ENCODE peak calls at places on chromosomes 3 and 15, in six cellular contexts. One of them, this sample, is unnamed.

GRCh38 chr15:52112203-52112750 is 298 bp downstream of the BCL2L10 start:
- DNase-seq in coronary artery: no peak
- DNase-seq in NCI-H2171 treated with DMSO at 0.1 percent for 48 hours: no peak
- DNase-seq in ascending aorta: no peak
- DNase-seq in KBM-7: no peak
- DNase-seq in choroid plexus epithelial cell: no peak
- DNase-seq in this sample: no peak

GRCh38 chr15:69524850-69525249 is 72.2 kb downstream of the RPLP1 start:
- DNase-seq in ascending aorta: no peak
- DNase-seq in NCI-H2171 treated with DMSO at 0.1 percent for 48 hours: no peak
- DNase-seq in choroid plexus epithelial cell: no peak
- DNase-seq in coronary artery: no peak
- DNase-seq in KBM-7: no peak
- DNase-seq in this sample: peak; percentile 28

GRCh38 chr3:185726254-185726967 is 98.4 kb downstream of the IGF2BP2 start:
- DNase-seq in choroid plexus epithelial cell: no peak
- DNase-seq in NCI-H2171 treated with DMSO at 0.1 percent for 48 hours: no peak
- DNase-seq in coronary artery: no peak
- DNase-seq in ascending aorta: no peak
- DNase-seq in KBM-7: no peak
- DNase-seq in this sample: peak; percentile 71

GRCh38 chr3:172918165-172918564 is 167.6 kb downstream of the ECT2 start:
- DNase-seq in coronary artery: no peak
- DNase-seq in NCI-H2171 treated with DMSO at 0.1 percent for 48 hours: no peak
- DNase-seq in KBM-7: no peak
- DNase-seq in ascending aorta: no peak
- DNase-seq in choroid plexus epithelial cell: peak; percentile 60
- DNase-seq in this sample: no peak

GRCh38 chr15:92619380-92620101 is 36.0 kb downstream of the FAM174B start:
- DNase-seq in choroid plexus epithelial cell: peak; percentile 66
- DNase-seq in NCI-H2171 treated with DMSO at 0.1 percent for 48 hours: no peak
- DNase-seq in coronary artery: no peak
- DNase-seq in ascending aorta: no peak
- DNase-seq in KBM-7: no peak
- DNase-seq in this sample: peak; percentile 37

GRCh38 chr15:86079491-86080266 is at the start of gene AGBL1:
- DNase-seq in choroid plexus epithelial cell: no peak
- DNase-seq in ascending aorta: no peak
- DNase-seq in coronary artery: no peak
- DNase-seq in KBM-7: no peak
- DNase-seq in NCI-H2171 treated with DMSO at 0.1 percent for 48 hours: no peak
- DNase-seq in this sample: peak; percentile 72

GRCh38 chr3:39090922-39091321 is 16.5 kb downstream of the GORASP1 start:
- DNase-seq in NCI-H2171 treated with DMSO at 0.1 percent for 48 hours: no peak
- DNase-seq in KBM-7: no peak
- DNase-seq in coronary artery: no peak
- DNase-seq in ascending aorta: no peak
- DNase-seq in choroid plexus epithelial cell: peak; percentile 43
- DNase-seq in this sample: no peak

GRCh38 chr3:181178991-181179390 is 189.5 kb upstream of the DNAJC19 start:
- DNase-seq in ascending aorta: no peak
- DNase-seq in coronary artery: no peak
- DNase-seq in NCI-H2171 treated with DMSO at 0.1 percent for 48 hours: no peak
- DNase-seq in KBM-7: no peak
- DNase-seq in choroid plexus epithelial cell: no peak
- DNase-seq in this sample: no peak

GRCh38 chr15:67125589-67126502 is 60.4 kb downstream of the SMAD3 start:
- DNase-seq in KBM-7: no peak
- DNase-seq in choroid plexus epithelial cell: peak; percentile 99
- DNase-seq in coronary artery: peak; percentile 91
- DNase-seq in ascending aorta: peak; percentile 54
- DNase-seq in NCI-H2171 treated with DMSO at 0.1 percent for 48 hours: peak; percentile 92
- DNase-seq in this sample: peak; percentile 67

GRCh38 chr15:84604804-84605203 is 4.0 kb downstream of the ZSCAN2 start:
- DNase-seq in NCI-H2171 treated with DMSO at 0.1 percent for 48 hours: no peak
- DNase-seq in ascending aorta: no peak
- DNase-seq in choroid plexus epithelial cell: no peak
- DNase-seq in coronary artery: no peak
- DNase-seq in KBM-7: no peak
- DNase-seq in this sample: no peak

GRCh38 chr3:165640970-165641369 is 196.3 kb downstream of the BCHE start:
- DNase-seq in choroid plexus epithelial cell: no peak
- DNase-seq in KBM-7: no peak
- DNase-seq in NCI-H2171 treated with DMSO at 0.1 percent for 48 hours: no peak
- DNase-seq in coronary artery: no peak
- DNase-seq in ascending aorta: no peak
- DNase-seq in this sample: no peak

GRCh38 chr15:92095691-92096090 is 242.2 kb downstream of the SLCO3A1 start:
- DNase-seq in KBM-7: peak; percentile 12
- DNase-seq in NCI-H2171 treated with DMSO at 0.1 percent for 48 hours: no peak
- DNase-seq in coronary artery: no peak
- DNase-seq in ascending aorta: no peak
- DNase-seq in choroid plexus epithelial cell: no peak
- DNase-seq in this sample: no peak

This sample was measured in islet precursor cell.